ENCODE peak calls at places on chromosomes 4 and X, in eight cellular contexts. Q is cardiac muscle cell; F is K562; W is NCI-H2081; S is NAMALWA; V is activated naive CD4-positive, alpha-beta T cell treated with anti-CD3 and anti-CD28 coated beads, Interleukin-2, amount 50 U/mL, for 72 hours; N is stimulated activated CD4-positive, alpha-beta T cell treated with anti-CD3 and anti-CD28 coated beads, Interleukin-2, amount 100 ng/mL, for 48 hours; H is GM13976. I is an unnamed sample.

GRCh38 chrX:136608295-136608933 is 39.5 kb upstream of the CD40LG start:
- DNase-seq in S (peak; percentile 9), V (no peak), H (no peak), W (no peak), N (no peak), Q (peak; percentile 42), F (no peak), I (no peak)

GRCh38 chr4:25441519-25442117 is 64.6 kb downstream of the ANAPC4 start:
- DNase-seq in Q (peak; percentile 81), V (peak; percentile 10), W (peak; percentile 71), H (peak; percentile 42), F (peak; percentile 48), N (peak; percentile 3), S (peak; percentile 50), I (no peak)

GRCh38 chr4:19969492-19969891 is 282.2 kb upstream of the SLIT2 start:
- DNase-seq in W (no peak), F (no peak), V (no peak), S (no peak), H (no peak), Q (no peak), N (no peak), I (no peak)

GRCh38 chr4:83556836-83557235 is 20.9 kb downstream of the GPAT3 start:
- DNase-seq in W (no peak), V (no peak), F (no peak), Q (no peak), N (no peak), S (no peak), H (no peak), I (no peak)

GRCh38 chrX:141902366-141902765 is 1.3 kb upstream of the MAGEC1 start:
- DNase-seq in S (no peak), W (no peak), Q (no peak), V (no peak), N (no peak), H (no peak), F (no peak), I (no peak)

GRCh38 chr4:106809083-106809482 is 227.0 kb downstream of the DKK2 start:
- DNase-seq in H (no peak), S (peak; percentile 27), W (no peak), V (no peak), F (no peak), Q (peak; percentile 67), N (no peak), I (no peak)

GRCh38 chr4:38495481-38495880 is 168.5 kb upstream of the KLF3 start:
- DNase-seq in Q (no peak), S (no peak), N (no peak), W (no peak), H (no peak), V (no peak), F (no peak), I (no peak)

GRCh38 chr4:73842696-73843095 is 6.2 kb downstream of the CXCL6 start:
- DNase-seq in F (no peak), V (no peak), N (no peak), S (no peak), W (no peak), H (no peak), Q (no peak), I (no peak)

GRCh38 chr4:126405369-126405982 is 1090.7 kb downstream of the FAT4 start:
- DNase-seq in V (no peak), S (peak; percentile 27), W (no peak), H (no peak), F (no peak), Q (peak; percentile 65), N (no peak), I (no peak)

GRCh38 chrX:16633754-16634153 is 16.2 kb upstream of the S100G start:
- DNase-seq in N (no peak), W (no peak), Q (peak; percentile 45), H (no peak), F (no peak), V (no peak), S (no peak), I (no peak)

GRCh38 chrX:114905251-114905650 is 112.2 kb downstream of the IL13RA2 start:
- DNase-seq in H (no peak), V (no peak), W (no peak), F (no peak), Q (no peak), S (no peak), N (no peak), I (no peak)

GRCh38 chr4:113547487-113548042 is 214.0 kb downstream of the CAMK2D start:
- DNase-seq in N (peak; percentile 89), V (peak; percentile 89), S (peak; percentile 97), Q (peak; percentile 93), W (peak; percentile 69), F (peak; percentile 75), H (peak; percentile 69), I (peak; percentile 80)

GRCh38 chrX:85108165-85108564 is 104.5 kb downstream of the APOOL start:
- DNase-seq in V (no peak), S (no peak), F (no peak), W (no peak), N (no peak), H (no peak), Q (no peak), I (no peak)

GRCh38 chrX:9293051-9293496 is 171.8 kb upstream of the TBL1X start:
- DNase-seq in S (no peak), W (no peak), Q (no peak), N (no peak), F (no peak), H (no peak), V (no peak), I (no peak)

GRCh38 chrX:21996872-21997271 is 35.3 kb upstream of the PHEX start:
- DNase-seq in Q (peak; percentile 78), N (no peak), V (no peak), W (no peak), F (no peak), S (no peak), H (no peak), I (no peak)

GRCh38 chr4:139978692-139979091 is 175.3 kb downstream of the MAML3 start:
- DNase-seq in S (peak; percentile 71), V (peak; percentile 35), Q (no peak), W (no peak), H (peak; percentile 46), N (no peak), F (no peak), I (peak; percentile 77)

GRCh38 chrX:66676413-66676812 is 37.5 kb upstream of the EDA2R start:
- DNase-seq in W (no peak), F (no peak), V (no peak), S (no peak), Q (peak; percentile 67), N (no peak), H (no peak), I (no peak)

GRCh38 chr4:173270312-173271027 is 63.7 kb downstream of the HMGB2 start:
- DNase-seq in Q (peak; percentile 74), S (no peak), V (no peak), F (no peak), H (no peak), N (no peak), W (no peak), I (no peak)

GRCh38 chr4:169664615-169665014 is 44.2 kb downstream of the CLCN3 start:
- DNase-seq in N (no peak), F (no peak), S (no peak), W (no peak), Q (peak; percentile 38), V (no peak), H (no peak), I (no peak)

GRCh38 chr4:145001635-145002034 is 96.4 kb downstream of the ANAPC10 start:
- DNase-seq in N (no peak), W (no peak), H (no peak), V (no peak), Q (no peak), S (no peak), F (no peak), I (no peak)

GRCh38 chrX:121000589-121000988 is 15.0 kb upstream of the CT47A1 start:
- DNase-seq in N (no peak), V (no peak), Q (peak; percentile 59), F (no peak), W (no peak), H (peak; percentile 17), S (peak; percentile 38), I (no peak)

GRCh38 chr4:14254252-14254651 is 626.7 kb upstream of the BOD1L1 start:
- DNase-seq in F (peak; percentile 7), S (peak; percentile 39), Q (peak; percentile 48), V (peak; percentile 5), W (peak; percentile 22), N (peak; percentile 6), H (no peak), I (peak; percentile 4)

GRCh38 chr4:40227284-40227683 is 30.5 kb downstream of the RHOH start:
- DNase-seq in Q (no peak), F (no peak), V (peak; percentile 66), H (peak; percentile 48), W (no peak), N (no peak), S (no peak), I (peak; percentile 57)

GRCh38 chr4:150814873-150815272 is 200.2 kb downstream of the LRBA start:
- DNase-seq in N (no peak), W (no peak), Q (no peak), F (no peak), V (no peak), S (no peak), H (no peak), I (no peak)

GRCh38 chr4:150251752-150252190 is 173.5 kb downstream of the DCLK2 start:
- DNase-seq in W (no peak), Q (peak; percentile 48), V (no peak), H (no peak), N (no peak), F (no peak), S (no peak), I (no peak)

GRCh38 chrX:151543706-151544105 is 19.8 kb upstream of the PASD1 start:
- DNase-seq in N (no peak), V (no peak), H (no peak), Q (no peak), W (no peak), S (no peak), F (no peak), I (no peak)

GRCh38 chr4:81428002-81428401 is 43.7 kb downstream of the RASGEF1B start:
- DNase-seq in F (no peak), S (no peak), W (no peak), V (no peak), N (no peak), H (no peak), Q (no peak), I (no peak)

GRCh38 chrX:10001496-10001895 is 34.3 kb downstream of the CLDN34 start:
- DNase-seq in Q (no peak), V (no peak), F (no peak), N (no peak), S (no peak), H (no peak), W (no peak), I (no peak)

GRCh38 chr4:75718529-75718928 is 5.8 kb upstream of the USO1 start:
- DNase-seq in N (no peak), Q (no peak), W (no peak), S (no peak), V (no peak), H (no peak), F (no peak), I (no peak)

GRCh38 chr4:20249333-20249732 is 2.4 kb upstream of the SLIT2 start:
- DNase-seq in Q (peak; percentile 76), N (no peak), S (peak; percentile 3), W (no peak), V (no peak), H (no peak), F (no peak), I (no peak)

GRCh38 chr4:140790765-140791164 is 34.6 kb upstream of the TBC1D9 start:
- DNase-seq in Q (peak; percentile 45), N (no peak), V (no peak), S (peak; percentile 94), W (no peak), H (peak; percentile 36), F (no peak), I (peak; percentile 83)

I was measured in GM06990.